ENCODE peak calls at places on chromosomes 7 and 10, in seven cellular contexts. H, W, E, Q, F, M and R are unnamed samples.

GRCh38 chr10:84493951-84494848 is 165.8 kb downstream of the CCSER2 start:
- DNase-seq in W (no peak), F (peak), M (peak), H (no peak), Q (no peak), E (no peak), R (peak)

GRCh38 chr10:4825868-4826787 is at the start of gene AKR1E2:
- DNase-seq in E (peak), M (peak), Q (peak), H (peak), F (peak), W (peak), R (peak)

GRCh38 chr10:86261933-86262665 is 104.5 kb downstream of the GRID1 start:
- DNase-seq in F (peak), Q (no peak), W (no peak), E (no peak), H (peak), M (no peak), R (no peak)

GRCh38 chr10:1159131-1160061 is 103.2 kb downstream of the WDR37 start:
- DNase-seq in E (no peak), W (no peak), H (no peak), Q (peak), M (peak), F (peak), R (peak)

GRCh38 chr10:131579251-131580071 is 267.9 kb upstream of the TCERG1L start:
- DNase-seq in W (no peak), E (no peak), Q (no peak), H (no peak), M (no peak), F (no peak), R (no peak)

GRCh38 chr7:124784879-124785818 is 19.6 kb upstream of the GPR37 start:
- DNase-seq in Q (no peak), F (peak), H (no peak), W (no peak), E (peak), M (peak), R (peak)

GRCh38 chr7:126441745-126442144 is 811.0 kb downstream of the GRM8 start:
- DNase-seq in F (no peak), E (no peak), W (no peak), Q (no peak), M (no peak), H (no peak), R (no peak)

GRCh38 chr7:90222811-90223725 is 11.5 kb downstream of the STEAP2 start:
- DNase-seq in E (peak), Q (no peak), F (no peak), W (no peak), H (no peak), M (no peak), R (peak)

GRCh38 chr7:155847821-155848435 is 35.7 kb upstream of the SHH start:
- DNase-seq in M (no peak), E (no peak), Q (no peak), W (no peak), H (no peak), F (no peak), R (no peak)

GRCh38 chr10:112137381-112137987 is 46.1 kb downstream of the GPAM start:
- DNase-seq in M (peak), H (peak), W (peak), E (peak), F (peak), Q (peak), R (peak)

GRCh38 chr7:137990251-137990901 is 11.5 kb downstream of the CREB3L2 start:
- DNase-seq in H (no peak), F (peak), M (no peak), E (no peak), Q (no peak), W (no peak), R (peak)

GRCh38 chr10:62384057-62384446 is 9.9 kb downstream of the ZNF365 start:
- DNase-seq in Q (no peak), F (peak), H (no peak), M (no peak), E (no peak), W (no peak), R (peak)

GRCh38 chr10:61975107-61975932 is 73.8 kb downstream of the ARID5B start:
- DNase-seq in W (no peak), E (no peak), F (peak), Q (no peak), M (no peak), H (no peak), R (peak)

GRCh38 chr7:47474211-47474936 is 107.5 kb downstream of the TNS3 start:
- DNase-seq in Q (no peak), F (no peak), H (no peak), M (peak), E (no peak), W (no peak), R (no peak)

GRCh38 chr7:2299131-2299829 is 15.0 kb downstream of the SNX8 start:
- DNase-seq in W (no peak), E (peak), M (no peak), H (no peak), Q (no peak), F (peak), R (peak)

GRCh38 chr7:126574276-126574675 is 678.5 kb downstream of the GRM8 start:
- DNase-seq in F (peak), E (no peak), H (no peak), M (no peak), W (no peak), Q (no peak), R (peak)

GRCh38 chr7:70189261-70189660 is 591.0 kb downstream of the AUTS2 start:
- DNase-seq in M (no peak), Q (no peak), E (no peak), F (no peak), W (no peak), H (no peak), R (no peak)

GRCh38 chr7:21941570-21942224 is 4.0 kb downstream of the CDCA7L start:
- DNase-seq in E (no peak), Q (no peak), H (no peak), W (no peak), F (peak), M (peak), R (peak)

GRCh38 chr10:102117391-102118159 is 2.6 kb downstream of the LDB1 start:
- DNase-seq in H (no peak), F (peak), Q (peak), E (peak), M (peak), W (peak), R (peak)

GRCh38 chr7:159099711-159100231 is 44.9 kb downstream of the VIPR2 start:
- DNase-seq in E (peak), W (no peak), F (no peak), H (no peak), Q (peak), M (no peak), R (no peak)

GRCh38 chr7:100051611-100052010 is 2.0 kb downstream of the ZSCAN21 start:
- DNase-seq in F (no peak), M (no peak), W (no peak), H (no peak), E (no peak), Q (no peak), R (no peak)

GRCh38 chr10:103231047-103231551 is 14.6 kb upstream of the RPEL1 start:
- DNase-seq in F (peak), Q (no peak), M (no peak), W (no peak), H (no peak), E (no peak), R (peak)

GRCh38 chr10:100019824-100020160 is 10.0 kb upstream of the DNMBP start:
- DNase-seq in H (no peak), Q (no peak), F (no peak), W (no peak), M (no peak), E (no peak), R (no peak)

GRCh38 chr7:5237286-5237685 is 45.5 kb upstream of the SLC29A4 start:
- DNase-seq in M (peak), F (peak), W (peak), H (no peak), E (peak), Q (no peak), R (peak)

GRCh38 chr7:55533729-55534080 is 38.6 kb downstream of the VOPP1 start:
- DNase-seq in W (no peak), Q (no peak), E (no peak), F (no peak), H (no peak), M (no peak), R (no peak)

GRCh38 chr10:21519981-21520436 is 5.5 kb downstream of the SKIDA1 start:
- DNase-seq in M (no peak), F (peak), W (no peak), E (no peak), Q (no peak), H (no peak), R (peak)

GRCh38 chr10:86642499-86642898 is 11.8 kb upstream of the OPN4 start:
- DNase-seq in Q (no peak), E (no peak), W (no peak), F (no peak), H (no peak), M (no peak), R (no peak)

GRCh38 chr7:29806131-29806792 is at the start of gene WIPF3:
- DNase-seq in W (peak), E (peak), H (peak), M (peak), F (no peak), Q (peak), R (no peak)
- TF ChIP-seq CTCF in W (no peak), E (peak), H (no peak), M (no peak), F (no peak), Q (no peak), R (no peak)

GRCh38 chr7:139960158-139960557 is 102.6 kb downstream of the PARP12 start:
- DNase-seq in M (no peak), E (no peak), H (no peak), F (peak), Q (no peak), W (no peak), R (peak)
- TF ChIP-seq CTCF in M (no peak), E (no peak), H (no peak), F (no peak), Q (no peak), W (no peak), R (no peak)

DNA sequence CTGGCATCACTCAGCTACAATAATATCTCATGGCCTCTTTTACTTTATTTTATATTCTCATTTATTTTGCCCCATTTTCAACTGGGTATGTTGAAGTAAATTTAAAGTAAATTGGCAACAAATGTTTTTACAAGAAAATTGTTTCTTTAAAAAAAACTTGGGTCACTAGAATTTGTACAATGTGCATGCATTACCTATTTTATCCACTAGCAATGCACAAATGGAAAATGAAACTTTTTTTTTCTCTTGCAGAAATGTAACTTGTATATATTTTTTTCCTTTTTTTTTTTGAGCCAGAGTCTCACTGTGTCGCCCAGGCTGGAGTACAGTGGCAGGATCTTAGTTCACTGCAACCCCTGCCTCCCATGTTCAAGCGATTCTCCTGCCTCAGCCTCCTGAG is 10.3 kb upstream of the H2AZ2 start:
- DNase-seq in W (no peak), Q (no peak), F (no peak), E (no peak), M (no peak), H (no peak), R (no peak)
- TF ChIP-seq CTCF in W (no peak), Q (no peak), F (peak), E (peak), M (peak), H (peak), R (peak)

GRCh38 chr10:119178371-119179119 is at the start of gene PRDX3:
- DNase-seq in Q (peak), W (peak), H (peak), E (peak), M (peak), F (peak), R (peak)
- TF ChIP-seq CTCF in Q (no peak), W (peak), H (no peak), E (peak), M (peak), F (no peak), R (no peak)

GRCh38 chr10:60862517-60862916 is 81.5 kb downstream of the RHOBTB1 start:
- DNase-seq in E (no peak), Q (no peak), H (no peak), W (no peak), M (no peak), F (no peak), R (no peak)
- TF ChIP-seq CTCF in E (no peak), Q (no peak), H (no peak), W (no peak), M (no peak), F (no peak), R (no peak)

GRCh38 chr7:48872548-48872947 is 51.8 kb upstream of the CDC14C start:
- DNase-seq in Q (no peak), H (no peak), F (no peak), M (no peak), W (no peak), E (no peak), R (no peak)

GRCh38 chr7:48875300-48875916 is 48.9 kb upstream of the CDC14C start:
- DNase-seq in M (peak), H (peak), E (peak), F (peak), W (peak), Q (no peak), R (peak)

DNA sequence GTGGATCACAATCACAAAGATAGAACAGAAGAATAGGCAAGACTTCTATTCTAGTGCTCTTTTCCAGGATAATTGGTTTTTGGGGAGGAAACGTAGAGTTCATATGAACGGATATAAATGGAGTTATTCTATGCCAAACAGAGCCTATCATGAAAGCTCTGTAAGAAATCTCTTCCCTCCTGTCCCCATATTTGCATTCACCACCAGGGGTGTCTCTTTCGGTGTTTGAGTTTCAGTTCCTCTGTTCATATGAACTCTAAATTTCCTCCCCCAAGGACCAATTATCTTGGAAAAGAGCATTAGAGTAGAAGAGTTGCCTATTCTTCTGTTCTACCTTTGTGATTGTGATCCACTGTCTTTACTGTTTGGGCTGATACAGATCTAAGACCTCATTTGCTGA is 48.3 kb upstream of the CDC14C start:
- DNase-seq in F (no peak), H (no peak), Q (no peak), E (no peak), M (no peak), W (no peak), R (no peak)
- TF ChIP-seq CTCF in F (no peak), H (peak), Q (no peak), E (no peak), M (no peak), W (no peak), R (no peak)

GRCh38 chr7:76166404-76167255 is 35.1 kb upstream of the SRRM3 start:
- DNase-seq in M (peak), Q (peak), F (peak), W (peak), E (peak), H (peak), R (peak)
- TF ChIP-seq CTCF in M (peak), Q (no peak), F (peak), W (peak), E (peak), H (peak), R (peak)

GRCh38 chr10:36463390-36463789 is 662.0 kb upstream of the ANKRD30A start:
- DNase-seq in Q (no peak), E (no peak), M (no peak), W (no peak), F (no peak), H (no peak), R (no peak)

GRCh38 chr10:36462194-36462593 is 663.2 kb upstream of the ANKRD30A start:
- DNase-seq in M (no peak), F (peak), E (no peak), H (no peak), W (no peak), Q (no peak), R (peak)

GRCh38 chr10:36464291-36464690 is 661.1 kb upstream of the ANKRD30A start:
- DNase-seq in M (no peak), F (no peak), E (no peak), Q (no peak), H (no peak), W (no peak), R (no peak)

GRCh38 chr10:36468620-36469019 is 656.8 kb upstream of the ANKRD30A start:
- DNase-seq in W (no peak), E (no peak), F (no peak), M (no peak), H (no peak), Q (no peak), R (no peak)

GRCh38 chr10:36465604-36466379 is 659.6 kb upstream of the ANKRD30A start:
- DNase-seq in F (no peak), M (no peak), W (no peak), H (no peak), Q (no peak), E (no peak), R (no peak)
- TF ChIP-seq CTCF in F (no peak), M (no peak), W (no peak), H (no peak), Q (no peak), E (no peak), R (no peak)